ENCODE peak calls at places on chromosomes 5 and 9, in four cellular contexts. One of them, this sample, is unnamed.

GRCh38 chr5:124644582-124644981 is 101.9 kb downstream of the ZNF608 start:
- DNase-seq in DMS153: no peak
- DNase-seq in A172: no peak
- DNase-seq in left lung: no peak
- DNase-seq in this sample: no peak

GRCh38 chr5:57592236-57592635 is 109.6 kb upstream of the ACTBL2 start:
- DNase-seq in DMS153: no peak
- DNase-seq in A172: peak; percentile 22
- DNase-seq in left lung: no peak
- DNase-seq in this sample: no peak

GRCh38 chr5:170377027-170377426 is 12.1 kb downstream of the KCNMB1 start:
- DNase-seq in DMS153: no peak
- DNase-seq in A172: no peak
- DNase-seq in left lung: no peak
- DNase-seq in this sample: no peak

GRCh38 chr9:121179930-121180681 is 21.6 kb downstream of the RAB14 start:
- DNase-seq in DMS153: no peak
- DNase-seq in A172: no peak
- DNase-seq in left lung: no peak
- DNase-seq in this sample: no peak

GRCh38 chr5:172806897-172807672 is 27.0 kb upstream of the ERGIC1 start:
- DNase-seq in DMS153: no peak
- DNase-seq in A172: peak; percentile 94
- DNase-seq in left lung: peak; percentile 96
- DNase-seq in this sample: peak; percentile 91

GRCh38 chr5:68542207-68542606 is 326.7 kb downstream of the PIK3R1 start:
- DNase-seq in DMS153: no peak
- DNase-seq in A172: no peak
- DNase-seq in left lung: no peak
- DNase-seq in this sample: no peak

GRCh38 chr9:129250786-129251185 is 72.7 kb upstream of the IER5L start:
- DNase-seq in DMS153: no peak
- DNase-seq in A172: peak; percentile 74
- DNase-seq in left lung: no peak
- DNase-seq in this sample: no peak

GRCh38 chr5:125696762-125697161 is 726.4 kb upstream of the GRAMD2B start:
- DNase-seq in DMS153: no peak
- DNase-seq in A172: peak; percentile 59
- DNase-seq in left lung: no peak
- DNase-seq in this sample: peak; percentile 94

GRCh38 chr5:75281716-75282465 is 45.2 kb upstream of the ANKRD31 start:
- DNase-seq in DMS153: no peak
- DNase-seq in A172: peak; percentile 5
- DNase-seq in left lung: no peak
- DNase-seq in this sample: peak; percentile 41

GRCh38 chr5:111694183-111694582 is 62.8 kb downstream of the NREP start:
- DNase-seq in DMS153: no peak
- DNase-seq in A172: no peak
- DNase-seq in left lung: no peak
- DNase-seq in this sample: peak; percentile 84

GRCh38 chr9:6506571-6506970 is 93.6 kb downstream of the UHRF2 start:
- DNase-seq in DMS153: no peak
- DNase-seq in A172: no peak
- DNase-seq in left lung: no peak
- DNase-seq in this sample: peak; percentile 53

GRCh38 chr9:16064701-16065230 is 511.9 kb downstream of the CCDC171 start:
- DNase-seq in DMS153: no peak
- DNase-seq in A172: no peak
- DNase-seq in left lung: no peak
- DNase-seq in this sample: no peak

GRCh38 chr9:35814841-35815543 is at the start of gene HINT2:
- DNase-seq in DMS153: peak; percentile 97
- DNase-seq in A172: peak; percentile 99
- DNase-seq in left lung: peak; percentile 97
- DNase-seq in this sample: peak; percentile 99

GRCh38 chr5:132019337-132019736 is 7.9 kb upstream of the ACSL6 start:
- DNase-seq in DMS153: no peak
- DNase-seq in A172: no peak
- DNase-seq in left lung: no peak
- DNase-seq in this sample: no peak

GRCh38 chr5:58497956-58498942 is 7.0 kb downstream of the GAPT start:
- DNase-seq in DMS153: no peak
- DNase-seq in A172: peak; percentile 6
- DNase-seq in left lung: no peak
- DNase-seq in this sample: peak; percentile 22

GRCh38 chr5:127299678-127300077 is 9.1 kb downstream of the MEGF10 start:
- DNase-seq in DMS153: no peak
- DNase-seq in A172: no peak
- DNase-seq in left lung: no peak
- DNase-seq in this sample: peak; percentile 41

GRCh38 chr9:96158909-96159575 is 142.9 kb downstream of the HSD17B3 start:
- DNase-seq in DMS153: no peak
- DNase-seq in A172: peak; percentile 57
- DNase-seq in left lung: no peak
- DNase-seq in this sample: peak; percentile 22

GRCh38 chr5:114249838-114250237 is 112.0 kb upstream of the KCNN2 start:
- DNase-seq in DMS153: no peak
- DNase-seq in A172: no peak
- DNase-seq in left lung: no peak
- DNase-seq in this sample: peak; percentile 76

GRCh38 chr9:135525241-135526088 is 4.2 kb downstream of the LCN1 start:
- DNase-seq in DMS153: no peak
- DNase-seq in A172: no peak
- DNase-seq in left lung: peak; percentile 53
- DNase-seq in this sample: no peak

GRCh38 chr9:5195450-5195849 is 10.0 kb upstream of the INSL6 start:
- DNase-seq in DMS153: no peak
- DNase-seq in A172: no peak
- DNase-seq in left lung: no peak
- DNase-seq in this sample: no peak

GRCh38 chr5:67910599-67910998 is 305.0 kb upstream of the PIK3R1 start:
- DNase-seq in DMS153: no peak
- DNase-seq in A172: no peak
- DNase-seq in left lung: no peak
- DNase-seq in this sample: no peak

GRCh38 chr5:14457475-14457874 is 124.1 kb upstream of the OTULINL start:
- DNase-seq in DMS153: no peak
- DNase-seq in A172: no peak
- DNase-seq in left lung: no peak
- DNase-seq in this sample: no peak

GRCh38 chr5:16484081-16484480 is 18.5 kb upstream of the ZNF622 start:
- DNase-seq in DMS153: no peak
- DNase-seq in A172: no peak
- DNase-seq in left lung: no peak
- DNase-seq in this sample: no peak

GRCh38 chr9:94866770-94867169 is 140.3 kb downstream of the AOPEP start:
- DNase-seq in DMS153: no peak
- DNase-seq in A172: no peak
- DNase-seq in left lung: no peak
- DNase-seq in this sample: no peak

GRCh38 chr5:137199201-137199600 is 299.9 kb downstream of the SPOCK1 start:
- DNase-seq in DMS153: no peak
- DNase-seq in A172: no peak
- DNase-seq in left lung: no peak
- DNase-seq in this sample: no peak

GRCh38 chr9:4962085-4962484 is 23.0 kb upstream of the JAK2 start:
- DNase-seq in DMS153: no peak
- DNase-seq in A172: no peak
- DNase-seq in left lung: no peak
- DNase-seq in this sample: no peak

GRCh38 chr9:88387035-88387732 is 1.1 kb upstream of the SPIN1 start:
- DNase-seq in DMS153: no peak
- DNase-seq in A172: peak; percentile 20
- DNase-seq in left lung: peak; percentile 78
- DNase-seq in this sample: no peak

GRCh38 chr9:131755541-131756198 is 15.8 kb upstream of the RAPGEF1 start:
- DNase-seq in DMS153: peak; percentile 81
- DNase-seq in A172: peak; percentile 58
- DNase-seq in left lung: peak; percentile 89
- DNase-seq in this sample: peak; percentile 58

GRCh38 chr9:90641868-90642558 is 611 bp downstream of the DIRAS2 start:
- DNase-seq in DMS153: no peak
- DNase-seq in A172: no peak
- DNase-seq in left lung: no peak
- DNase-seq in this sample: no peak

GRCh38 chr5:109328626-109329025 is 81.1 kb downstream of the PJA2 start:
- DNase-seq in DMS153: no peak
- DNase-seq in A172: peak; percentile 3
- DNase-seq in left lung: no peak
- DNase-seq in this sample: peak; percentile 56

GRCh38 chr9:71769175-71770165 is 1.2 kb upstream of the CEMIP2 start:
- DNase-seq in DMS153: peak; percentile 50
- DNase-seq in A172: peak; percentile 52
- DNase-seq in left lung: peak; percentile 94
- DNase-seq in this sample: peak; percentile 41

GRCh38 chr9:112777914-112778313 is 27.4 kb downstream of the SNX30 start:
- DNase-seq in DMS153: no peak
- DNase-seq in A172: peak; percentile 36
- DNase-seq in left lung: no peak
- DNase-seq in this sample: no peak

This sample was measured in foreskin fibroblast.